ENCODE peak calls at places on chromosomes 12 and 14, in five cellular contexts. W is body of pancreas, X is A549, C is heart right ventricle, G is coronary artery. Y is an unnamed sample.

GRCh38 chr14:92143962-92144361 is 22.2 kb downstream of the CPSF2 start:
- DNase-seq in C (no peak), G (no peak), W (no peak), X (no peak), Y (no peak)

GRCh38 chr12:59115526-59115925 is 195.2 kb upstream of the LRIG3 start:
- DNase-seq in G (no peak), X (no peak), W (no peak), C (no peak), Y (no peak)

GRCh38 chr12:46818654-46819053 is 7.1 kb downstream of the SLC38A4 start:
- DNase-seq in C (no peak), W (no peak), G (no peak), X (no peak), Y (no peak)

GRCh38 chr14:74237441-74237840 is 1.8 kb upstream of the VSX2 start:
- DNase-seq in G (no peak), W (no peak), X (no peak), C (no peak), Y (no peak)

GRCh38 chr12:132321321-132322118 is 7.9 kb downstream of the GALNT9 start:
- DNase-seq in X (no peak), G (no peak), W (no peak), C (no peak), Y (no peak)

GRCh38 chr14:99716850-99717681 is 33.0 kb downstream of the CYP46A1 start:
- DNase-seq in X (no peak), G (peak; percentile 50), W (no peak), C (no peak), Y (no peak)

GRCh38 chr12:51683763-51684357 is 92.8 kb downstream of the SCN8A start:
- DNase-seq in W (peak; percentile 62), G (no peak), C (no peak), X (peak; percentile 42), Y (no peak)

GRCh38 chr14:104475256-104475655 is 104.3 kb upstream of the C14orf180 start:
- DNase-seq in C (no peak), X (no peak), G (no peak), W (no peak), Y (no peak)

GRCh38 chr14:68210729-68211299 is 391.2 kb downstream of the RAD51B start:
- DNase-seq in G (no peak), W (peak; percentile 48), C (no peak), X (peak; percentile 39), Y (no peak)

GRCh38 chr14:65019944-65020566 is 33.4 kb downstream of the FNTB start:
- DNase-seq in C (no peak), X (peak; percentile 80), W (peak; percentile 50), G (no peak), Y (no peak)

GRCh38 chr12:8590842-8591545 is 21.7 kb downstream of the AICDA start:
- DNase-seq in G (no peak), W (no peak), C (no peak), X (no peak), Y (no peak)

GRCh38 chr14:73173092-73173735 is 36.9 kb downstream of the PSEN1 start:
- DNase-seq in X (peak; percentile 60), C (no peak), W (no peak), G (no peak), Y (no peak)

GRCh38 chr14:69152181-69152943 is 557 bp downstream of the DCAF5 start:
- DNase-seq in W (peak; percentile 46), X (peak; percentile 32), G (no peak), C (peak; percentile 28), Y (no peak)

GRCh38 chr14:68487805-68488590 is 304.9 kb downstream of the ZFP36L1 start:
- DNase-seq in G (no peak), X (peak; percentile 66), C (no peak), W (no peak), Y (no peak)

GRCh38 chr12:43728117-43728516 is 30.5 kb downstream of the PUS7L start:
- DNase-seq in X (no peak), G (no peak), W (no peak), C (no peak), Y (no peak)

GRCh38 chr12:42332301-42332894 is 6.4 kb downstream of the PPHLN1 start:
- DNase-seq in C (no peak), G (no peak), X (peak; percentile 66), W (peak; percentile 51), Y (no peak)

GRCh38 chr14:99215277-99215676 is 56.7 kb downstream of the BCL11B start:
- DNase-seq in W (no peak), G (no peak), X (no peak), C (no peak), Y (no peak)

GRCh38 chr14:90836692-90837063 is 20.4 kb upstream of the TTC7B start:
- DNase-seq in C (no peak), W (no peak), G (no peak), X (no peak), Y (no peak)
- H3K27ac ChIP-seq in C (no peak overlapping the region), W (no peak overlapping the region), G (no peak overlapping the region), X (no peak overlapping the region), Y (no peak overlapping the region)

DNA sequence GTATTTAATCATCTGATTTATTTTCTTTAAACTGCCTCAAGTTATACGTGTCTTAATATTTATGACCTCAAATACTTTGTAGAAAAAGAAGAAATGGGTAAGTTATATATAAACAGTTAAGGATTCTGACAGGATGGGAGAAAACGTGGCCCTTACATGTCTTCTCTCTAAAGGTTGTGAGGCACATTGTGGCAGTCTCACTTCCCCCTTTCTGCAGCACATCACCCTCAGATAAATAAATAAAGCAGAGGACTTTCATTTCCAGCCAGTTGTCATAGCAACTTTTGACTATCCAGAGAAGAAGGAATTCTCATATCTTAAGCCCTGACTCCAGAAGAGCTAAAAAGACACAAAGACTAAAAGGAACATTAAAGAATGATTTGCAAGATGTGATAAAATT is 28.8 kb upstream of the CEP83 start:
- DNase-seq in W (no peak), X (no peak), G (no peak), C (no peak), Y (no peak)
- H3K27ac ChIP-seq in W (no peak overlapping the region), X (no peak overlapping the region), G (no peak overlapping the region), C (no peak overlapping the region), Y (no peak overlapping the region)

GRCh38 chr14:89302396-89302950 is 114.6 kb downstream of the FOXN3 start:
- DNase-seq in X (no peak), G (no peak), C (no peak), W (no peak), Y (no peak)
- H3K27ac ChIP-seq in X (no peak overlapping the region), G (peak overlapping the region; percentile 81), C (peak overlapping the region; percentile 92), W (no peak overlapping the region), Y (peak overlapping the region; percentile 20)

GRCh38 chr12:52944683-52945388 is 4.1 kb upstream of the KRT18 start:
- DNase-seq in X (no peak), C (no peak), W (no peak), G (no peak), Y (no peak)

GRCh38 chr12:52947738-52948423 is 1.0 kb upstream of the KRT18 start:
- DNase-seq in X (no peak), C (no peak), G (no peak), W (no peak), Y (no peak)

GRCh38 chr12:52946334-52946733 is 2.6 kb upstream of the KRT18 start:
- DNase-seq in G (no peak), C (no peak), W (no peak), X (no peak), Y (no peak)

GRCh38 chr12:52946797-52947547 is 1.9 kb upstream of the KRT18 start:
- DNase-seq in X (peak; percentile 44), G (no peak), W (peak; percentile 62), C (no peak), Y (no peak)

DNA sequence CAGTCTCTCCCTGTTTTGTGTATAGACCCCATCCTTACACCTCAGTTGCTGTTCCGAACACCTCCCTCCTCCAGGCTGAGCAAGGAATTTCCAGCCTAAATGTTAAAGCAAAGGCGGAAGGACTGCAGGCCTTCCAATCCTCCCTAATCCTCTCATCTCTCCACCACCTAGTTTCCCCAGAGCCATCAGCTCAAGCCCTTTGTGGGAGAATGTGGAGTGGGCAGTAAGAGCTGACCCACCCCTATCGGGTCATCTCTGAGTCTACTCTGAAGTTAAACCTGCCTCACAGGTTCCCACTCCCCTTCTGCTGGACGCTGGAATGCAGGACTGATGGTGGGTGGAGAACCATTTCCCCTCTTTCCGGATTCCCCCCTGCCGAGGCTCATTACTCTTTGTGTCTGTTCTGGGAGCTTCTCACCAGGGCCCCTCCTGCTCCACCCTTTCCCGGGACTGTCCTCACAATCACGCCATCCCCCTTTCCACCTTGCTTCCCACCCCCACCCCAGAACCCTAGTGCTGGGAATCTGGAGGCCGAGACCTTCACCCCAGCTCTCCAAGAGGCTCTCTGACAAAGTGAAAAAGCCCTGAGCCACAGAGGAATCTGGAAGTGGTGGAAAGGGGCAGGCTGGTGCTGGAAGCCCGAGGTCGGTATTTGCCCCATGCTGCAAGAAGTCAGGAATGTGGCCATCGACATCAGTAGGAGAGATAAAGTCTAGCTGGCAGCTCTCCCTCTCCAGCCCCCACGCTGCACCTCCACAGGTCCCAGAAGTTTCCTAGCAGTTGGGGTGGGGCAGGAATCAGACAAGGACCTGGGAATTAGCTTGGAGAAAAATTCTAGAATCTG is 3.3 kb upstream of the KRT18 start:
- DNase-seq in W (peak; percentile 66), C (no peak), X (peak; percentile 94), G (no peak), Y (no peak)
- H3K27ac ChIP-seq in W (peak overlapping the region; percentile 99), C (no peak overlapping the region), X (peak overlapping the region; percentile 96), G (no peak overlapping the region), Y (no peak overlapping the region)

DNA sequence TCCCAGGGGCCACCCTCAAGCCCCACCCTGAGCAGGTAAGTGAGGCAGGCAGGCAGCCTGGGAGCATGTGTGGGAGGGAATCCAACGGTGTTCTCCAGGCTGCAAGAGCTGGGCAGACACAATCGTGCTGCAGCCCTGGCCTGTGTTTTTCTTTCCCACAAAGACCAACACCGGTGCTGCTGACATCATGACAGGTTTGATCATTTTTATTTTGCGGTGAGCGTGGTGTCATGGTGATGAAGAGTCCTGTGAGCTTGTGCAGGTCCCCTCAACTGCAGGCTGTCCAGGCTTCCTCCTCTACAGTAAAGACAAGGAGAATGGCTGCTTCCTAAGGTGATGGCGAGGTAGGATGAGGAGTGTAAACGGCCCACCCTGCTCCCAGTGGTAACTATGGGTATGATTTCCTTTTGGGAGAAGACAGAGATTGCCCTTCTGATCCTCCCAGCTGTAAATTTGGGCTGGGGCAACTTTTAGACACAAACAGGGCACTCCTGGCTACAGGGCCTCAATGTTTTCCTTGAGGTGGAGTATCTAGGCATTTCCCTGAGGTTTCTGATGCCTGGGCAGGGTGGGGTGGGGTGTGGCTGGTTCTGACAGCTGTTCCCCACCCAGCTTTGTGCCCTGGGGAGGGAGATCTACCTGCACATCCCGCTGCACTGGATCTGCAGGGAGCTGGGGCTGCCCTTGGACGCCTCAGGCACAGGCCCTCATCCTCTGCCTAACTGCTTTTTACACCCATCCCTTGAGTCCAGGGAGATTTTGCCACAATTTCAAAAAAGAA is 109.1 kb downstream of the VCPKMT start:
- DNase-seq in G (no peak), C (no peak), W (no peak), X (peak; percentile 46), Y (no peak)
- H3K27ac ChIP-seq in G (no peak overlapping the region), C (no peak overlapping the region), W (no peak overlapping the region), X (peak overlapping the region; percentile 39), Y (no peak overlapping the region)

GRCh38 chr12:63961048-63961447 is 116.5 kb downstream of the SRGAP1 start:
- DNase-seq in X (no peak), W (no peak), G (no peak), C (no peak), Y (no peak)

GRCh38 chr12:63958876-63959275 is 114.4 kb downstream of the SRGAP1 start:
- DNase-seq in C (no peak), X (no peak), W (no peak), G (no peak), Y (no peak)

GRCh38 chr12:63961543-63961942 is 117.0 kb downstream of the SRGAP1 start:
- DNase-seq in W (no peak), G (no peak), C (no peak), X (no peak), Y (no peak)

GRCh38 chr12:63952980-63953379 is 108.5 kb downstream of the SRGAP1 start:
- DNase-seq in X (no peak), C (no peak), G (no peak), W (no peak), Y (no peak)

GRCh38 chr12:63955831-63956685 is 111.6 kb downstream of the SRGAP1 start:
- DNase-seq in G (no peak), X (peak; percentile 17), C (no peak), W (peak; percentile 68), Y (no peak)
- H3K27ac ChIP-seq in G (peak overlapping the region; percentile 2), X (peak overlapping the region; percentile 54), C (peak overlapping the region; percentile 37), W (peak overlapping the region; percentile 76), Y (peak overlapping the region; percentile 23)

Y was measured in caudate nucleus.